ENCODE peak calls at places on chromosomes 12 and 14, in four cellular contexts. W, Q, I and Y are unnamed samples.
A peak's percentile ranks its signal among the peaks of the same experiment; 100 is the strongest.

GRCh38 chr12:47222960-47223847 is 143.4 kb upstream of the AMIGO2 start:
- DNase-seq in W (no peak), Q (no peak), I (no peak), Y (no peak)

GRCh38 chr14:76855066-76855465 is 28.9 kb downstream of the LRRC74A start:
- DNase-seq in W (no peak), Q (no peak), I (no peak), Y (no peak)

GRCh38 chr12:125424909-125425308 is 359.7 kb downstream of the AACS start:
- DNase-seq in W (no peak), Q (no peak), I (no peak), Y (no peak)

GRCh38 chr12:78181544-78182162 is 351.0 kb downstream of the NAV3 start:
- DNase-seq in W (no peak), Q (no peak), I (no peak), Y (no peak)

GRCh38 chr12:111438501-111438900 is 32.8 kb downstream of the SH2B3 start:
- DNase-seq in W (no peak), Q (peak; percentile 84), I (peak; percentile 81), Y (no peak)

GRCh38 chr14:89673499-89674225 is 256.6 kb upstream of the FOXN3 start:
- DNase-seq in W (no peak), Q (no peak), I (no peak), Y (no peak)

GRCh38 chr12:19666070-19666469 is 226.8 kb downstream of the AEBP2 start:
- DNase-seq in W (no peak), Q (no peak), I (no peak), Y (no peak)

GRCh38 chr14:31252865-31253264 is 45.3 kb upstream of the HECTD1 start:
- DNase-seq in W (no peak), Q (no peak), I (no peak), Y (no peak)

GRCh38 chr12:121949643-121950397 is 31.4 kb downstream of the CFAP251 start:
- DNase-seq in W (no peak), Q (no peak), I (peak; percentile 97), Y (no peak)

GRCh38 chr12:118061011-118061875 is at the start of gene WSB2:
- DNase-seq in W (peak; percentile 35), Q (peak; percentile 95), I (no peak), Y (peak; percentile 89)

GRCh38 chr12:10718279-10718821 is 4.8 kb downstream of the YBX3 start:
- DNase-seq in W (no peak), Q (no peak), I (no peak), Y (no peak)

GRCh38 chr12:68521848-68522502 is 88.7 kb upstream of the RAP1B start:
- DNase-seq in W (no peak), Q (no peak), I (no peak), Y (no peak)

GRCh38 chr14:55129428-55130193 is 559 bp downstream of the LGALS3 start:
- DNase-seq in W (no peak), Q (peak; percentile 91), I (no peak), Y (peak; percentile 68)

GRCh38 chr14:68695326-68695768 is 97.5 kb downstream of the ZFP36L1 start:
- DNase-seq in W (no peak), Q (no peak), I (peak; percentile 100), Y (no peak)

GRCh38 chr14:93986972-93987371 is 10.1 kb upstream of the CCDC197 start:
- DNase-seq in W (no peak), Q (no peak), I (no peak), Y (no peak)

GRCh38 chr12:95718001-95718400 is 72.6 kb downstream of the NTN4 start:
- DNase-seq in W (no peak), Q (no peak), I (no peak), Y (no peak)

GRCh38 chr12:116533343-116534248 is 25.6 kb upstream of the MAP1LC3B2 start:
- DNase-seq in W (peak; percentile 84), Q (peak; percentile 93), I (no peak), Y (peak; percentile 87)

GRCh38 chr12:52378091-52378490 is 7.4 kb downstream of the KRT84 start:
- DNase-seq in W (no peak), Q (peak; percentile 42), I (no peak), Y (no peak)

GRCh38 chr14:21526672-21527319 is 650 bp upstream of the SALL2 start:
- DNase-seq in W (peak; percentile 84), Q (no peak), I (no peak), Y (no peak)

GRCh38 chr12:104285740-104286537 is 17.6 kb upstream of the EID3 start:
- DNase-seq in W (no peak), Q (no peak), I (peak; percentile 84), Y (no peak)

GRCh38 chr12:25980035-25980434 is 21.6 kb downstream of the RASSF8 start:
- DNase-seq in W (no peak), Q (no peak), I (no peak), Y (no peak)

GRCh38 chr12:1934831-1935230 is 16.4 kb upstream of the CACNA2D4 start:
- DNase-seq in W (no peak), Q (no peak), I (no peak), Y (no peak)

GRCh38 chr14:63782683-63783389 is 55.0 kb upstream of the SGPP1 start:
- DNase-seq in W (no peak), Q (no peak), I (no peak), Y (no peak)

GRCh38 chr12:499837-500458 is 40.2 kb downstream of the B4GALNT3 start:
- DNase-seq in W (no peak), Q (no peak), I (no peak), Y (no peak)

GRCh38 chr14:75428230-75429104 is 645 bp downstream of the JDP2 start:
- DNase-seq in W (no peak), Q (peak; percentile 84), I (no peak), Y (peak; percentile 64)

GRCh38 chr14:50666772-50667490 is 1.2 kb downstream of the SAV1 start:
- DNase-seq in W (peak; percentile 30), Q (no peak), I (no peak), Y (peak; percentile 55)

GRCh38 chr14:73696466-73697390 is 17.5 kb downstream of the PNMA1 start:
- DNase-seq in W (no peak), Q (no peak), I (no peak), Y (no peak)

GRCh38 chr12:95385646-95386045 is 88.3 kb upstream of the METAP2 start:
- DNase-seq in W (no peak), Q (no peak), I (no peak), Y (no peak)

GRCh38 chr12:68578765-68579164 is 31.9 kb upstream of the RAP1B start:
- DNase-seq in W (no peak), Q (no peak), I (no peak), Y (no peak)

GRCh38 chr14:24944800-24945199 is 105.1 kb downstream of the STXBP6 start:
- DNase-seq in W (no peak), Q (no peak), I (no peak), Y (no peak)

GRCh38 chr12:53320352-53321195 is 836 bp downstream of the AAAS start:
- DNase-seq in W (no peak), Q (no peak), I (no peak), Y (no peak)

GRCh38 chr14:89721991-89722390 is 232.5 kb downstream of the EFCAB11 start:
- DNase-seq in W (no peak), Q (no peak), I (no peak), Y (no peak)

GRCh38 chr14:89537911-89538310 is 120.9 kb upstream of the FOXN3 start:
- DNase-seq in W (no peak), Q (no peak), I (no peak), Y (no peak)

GRCh38 chr14:103093856-103094405 is 594 bp upstream of the EXOC3L4 start:
- DNase-seq in W (no peak), Q (no peak), I (no peak), Y (peak; percentile 46)

GRCh38 chr12:25730489-25731349 is 177.6 kb upstream of the LMNTD1 start:
- DNase-seq in W (no peak), Q (no peak), I (no peak), Y (no peak)

GRCh38 chr14:20343855-20344205 is 395 bp downstream of the PARP2 start:
- DNase-seq in W (no peak), Q (no peak), I (no peak), Y (no peak)

GRCh38 chr12:131003676-131004075 is 50.0 kb downstream of the ADGRD1 start:
- DNase-seq in W (peak; percentile 48), Q (no peak), I (no peak), Y (no peak)

GRCh38 chr12:131004166-131004565 is 50.5 kb downstream of the ADGRD1 start:
- DNase-seq in W (no peak), Q (no peak), I (no peak), Y (no peak)

GRCh38 chr12:131001493-131001892 is 47.8 kb downstream of the ADGRD1 start:
- DNase-seq in W (no peak), Q (no peak), I (no peak), Y (no peak)

GRCh38 chr12:131003036-131003435 is 49.3 kb downstream of the ADGRD1 start:
- DNase-seq in W (no peak), Q (no peak), I (no peak), Y (no peak)

GRCh38 chr12:131002271-131002670 is 48.6 kb downstream of the ADGRD1 start:
- DNase-seq in W (no peak), Q (no peak), I (no peak), Y (no peak)
- H3K27ac ChIP-seq in W (no peak overlapping the region), Q (no peak overlapping the region), I (no peak overlapping the region), Y (no peak overlapping the region)

GRCh38 chr12:79657136-79657535 is 33.6 kb downstream of the PAWR start:
- DNase-seq in W (no peak), Q (no peak), I (no peak), Y (no peak)
- H3K4me1 ChIP-seq in W (no peaks in the 10 kb centered on the region), Q (peaks cover 3% of the 10 kb centered on the region), I (peaks cover 10% of the 10 kb centered on the region), Y (peaks cover 10% of the 10 kb centered on the region)

GRCh38 chr14:22819191-22819988 is 4.2 kb upstream of the SLC7A7 start:
- DNase-seq in W (no peak), Q (no peak), I (no peak), Y (peak; percentile 70)
- H3K4me3 ChIP-seq in W (no peak overlapping the region), Q (no peak overlapping the region), I (no peak overlapping the region), Y (no peak overlapping the region)

DNA sequence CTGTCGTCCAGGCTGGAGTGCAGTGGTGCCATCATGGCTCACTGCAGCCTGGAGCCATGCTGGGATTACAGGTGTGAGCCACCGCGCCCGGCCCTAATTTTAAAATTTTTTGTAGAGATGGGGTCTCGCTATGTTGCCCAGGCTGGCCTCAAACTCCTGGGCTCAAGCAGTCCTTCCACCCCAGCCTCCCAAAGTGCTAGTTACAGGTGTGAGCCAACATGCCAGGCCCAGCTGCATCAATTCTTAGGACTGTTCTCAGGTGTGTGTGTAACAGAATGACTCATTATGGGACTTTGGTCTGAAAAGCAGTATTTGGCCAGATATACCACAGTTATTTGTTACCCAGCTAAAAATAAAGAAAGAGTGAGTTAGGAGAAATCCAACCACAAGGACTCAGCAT is 17.4 kb downstream of the LETMD1 start:
- DNase-seq in W (no peak), Q (no peak), I (no peak), Y (no peak)
- H3K27ac ChIP-seq in W (no peak overlapping the region), Q (no peak overlapping the region), I (no peak overlapping the region), Y (no peak overlapping the region)

DNA sequence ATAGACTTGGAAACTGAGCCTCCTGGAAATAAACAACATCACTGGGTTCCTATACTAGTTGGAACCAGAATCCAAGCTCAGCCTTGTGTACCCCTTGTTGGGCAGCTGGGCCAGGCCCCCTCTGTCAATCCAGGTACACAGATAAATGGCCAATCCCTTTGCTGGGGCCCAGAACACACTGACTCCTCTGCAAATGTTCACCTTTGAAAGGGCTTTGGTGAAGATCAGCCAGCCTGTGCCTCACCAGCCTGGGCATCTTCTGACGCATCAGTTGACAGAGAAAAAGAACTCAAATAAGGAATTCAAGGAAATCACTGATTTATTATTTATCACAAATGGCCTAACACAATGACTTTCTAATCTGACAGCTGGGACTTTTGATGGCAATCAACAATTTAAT is 1090.2 kb downstream of the BCL11B start:
- DNase-seq in W (no peak), Q (no peak), I (no peak), Y (no peak)
- H3K4me1 ChIP-seq in W (no peaks in the 10 kb centered on the region), Q (no peaks in the 10 kb centered on the region), I (peaks cover 12% of the 10 kb centered on the region), Y (no peaks in the 10 kb centered on the region)